ENCODE peak calls at places on chromosomes 11 and 22, in six cellular contexts. U, E, H, C, T and M are unnamed samples.

GRCh38 chr11:75495749-75496641 is 29.7 kb downstream of the GDPD5 start:
- DNase-seq in U (no peak), E (no peak), H (no peak), C (no peak), T (no peak), M (no peak)

GRCh38 chr11:78419327-78419726 is 1.7 kb upstream of the GAB2 start:
- DNase-seq in U (peak), E (peak), H (peak), C (no peak), T (peak), M (peak)

GRCh38 chr11:58178444-58178843 is 10.4 kb upstream of the OR9Q2 start:
- DNase-seq in U (no peak), E (no peak), H (no peak), C (no peak), T (no peak), M (no peak)

GRCh38 chr11:124676386-124676785 is 2.7 kb downstream of the SPA17 start:
- DNase-seq in U (peak), E (peak), H (peak), C (no peak), T (peak), M (peak)

GRCh38 chr11:8263769-8264410 is at the start of gene LMO1:
- DNase-seq in U (peak), E (peak), H (peak), C (peak), T (peak), M (peak)

GRCh38 chr22:44526431-44527115 is 28.5 kb upstream of the RTL6 start:
- DNase-seq in U (no peak), E (no peak), H (no peak), C (no peak), T (no peak), M (no peak)

GRCh38 chr11:92671081-92671480 is 298.4 kb upstream of the MTNR1B start:
- DNase-seq in U (no peak), E (no peak), H (no peak), C (no peak), T (no peak), M (no peak)

GRCh38 chr11:44726278-44727113 is at the start of gene TSPAN18:
- DNase-seq in U (peak), E (no peak), H (no peak), C (peak), T (no peak), M (peak)

GRCh38 chr22:26669060-26669481 is 11.7 kb downstream of the MIAT start:
- DNase-seq in U (no peak), E (peak), H (peak), C (no peak), T (peak), M (peak)

GRCh38 chr11:2304156-2305139 is 2.6 kb downstream of the TSPAN32 start:
- DNase-seq in U (no peak), E (no peak), H (peak), C (peak), T (peak), M (no peak)

GRCh38 chr22:27771637-27772369 is 29.8 kb downstream of the MN1 start:
- DNase-seq in U (no peak), E (no peak), H (no peak), C (no peak), T (no peak), M (no peak)

GRCh38 chr11:8818421-8818820 is 92.6 kb upstream of the AKIP1 start:
- DNase-seq in U (no peak), E (no peak), H (no peak), C (no peak), T (no peak), M (no peak)

GRCh38 chr11:19400296-19400695 is 159.6 kb upstream of the E2F8 start:
- DNase-seq in U (no peak), E (no peak), H (no peak), C (no peak), T (no peak), M (no peak)

GRCh38 chr22:45552580-45553332 is 50.1 kb downstream of the FBLN1 start:
- DNase-seq in U (peak), E (peak), H (peak), C (no peak), T (peak), M (peak)

GRCh38 chr11:11989774-11990744 is 18.4 kb downstream of the DKK3 start:
- DNase-seq in U (no peak), E (no peak), H (peak), C (no peak), T (peak), M (peak)
- H3K4me3 ChIP-seq in U (no peak), E (no peak), H (no peak), C (no peak), T (no peak), M (no peak)

GRCh38 chr22:43516996-43517635 is 105.3 kb downstream of the MPPED1 start:
- DNase-seq in U (no peak), E (no peak), H (no peak), C (no peak), T (no peak), M (no peak)

GRCh38 chr22:43516386-43516785 is 104.6 kb downstream of the MPPED1 start:
- DNase-seq in U (no peak), E (no peak), H (no peak), C (no peak), T (no peak), M (no peak)

GRCh38 chr22:43514476-43515157 is 102.8 kb downstream of the MPPED1 start:
- DNase-seq in U (no peak), E (no peak), H (no peak), C (no peak), T (no peak), M (no peak)

GRCh38 chr22:43515411-43515810 is 103.6 kb downstream of the MPPED1 start:
- DNase-seq in U (no peak), E (no peak), H (no peak), C (no peak), T (no peak), M (no peak)

GRCh38 chr22:43515902-43516301 is 104.1 kb downstream of the MPPED1 start:
- DNase-seq in U (no peak), E (no peak), H (no peak), C (no peak), T (no peak), M (no peak)
- TF ChIP-seq CTCF in U (no peak), E (no peak), H (no peak), C (no peak), T (no peak), M (no peak)

GRCh38 chr22:19759459-19759993 is 1.1 kb upstream of the TBX1 start:
- DNase-seq in U (no peak), E (no peak), H (no peak), C (no peak), T (no peak), M (peak)

GRCh38 chr22:19758896-19759458 is 1.6 kb upstream of the TBX1 start:
- DNase-seq in U (no peak), E (no peak), H (no peak), C (no peak), T (no peak), M (no peak)

GRCh38 chr22:19761022-19761499 is 483 bp downstream of the TBX1 start:
- DNase-seq in U (no peak), E (no peak), H (no peak), C (no peak), T (no peak), M (no peak)

GRCh38 chr22:19760652-19761002 is at the start of gene TBX1:
- DNase-seq in U (no peak), E (no peak), H (no peak), C (no peak), T (no peak), M (peak)

GRCh38 chr22:19759994-19760651 is 455 bp upstream of the TBX1 start:
- DNase-seq in U (no peak), E (no peak), H (no peak), C (no peak), T (no peak), M (peak)
- H3K4me3 ChIP-seq in U (no peak), E (no peak), H (no peak), C (peak), T (peak), M (no peak)

GRCh38 chr11:64148200-64148916 is 17.6 kb downstream of the MACROD1 start:
- DNase-seq in U (peak), E (peak), H (peak), C (peak), T (peak), M (peak)
- TF ChIP-seq CTCF in U (peak), E (peak), H (peak), C (peak), T (peak), M (peak)

GRCh38 chr11:67351275-67352005 is 1.9 kb downstream of the POLD4 start:
- DNase-seq in U (peak), E (no peak), H (peak), C (peak), T (peak), M (peak)
- H3K4me3 ChIP-seq in U (peak), E (no peak), H (no peak), C (no peak), T (peak), M (no peak)

GRCh38 chr11:28526406-28526751 is 418.2 kb downstream of the METTL15 start:
- DNase-seq in U (no peak), E (no peak), H (peak), C (no peak), T (peak), M (peak)
- TF ChIP-seq CTCF in U (no peak), E (no peak), H (no peak), C (no peak), T (no peak), M (no peak)

DNA sequence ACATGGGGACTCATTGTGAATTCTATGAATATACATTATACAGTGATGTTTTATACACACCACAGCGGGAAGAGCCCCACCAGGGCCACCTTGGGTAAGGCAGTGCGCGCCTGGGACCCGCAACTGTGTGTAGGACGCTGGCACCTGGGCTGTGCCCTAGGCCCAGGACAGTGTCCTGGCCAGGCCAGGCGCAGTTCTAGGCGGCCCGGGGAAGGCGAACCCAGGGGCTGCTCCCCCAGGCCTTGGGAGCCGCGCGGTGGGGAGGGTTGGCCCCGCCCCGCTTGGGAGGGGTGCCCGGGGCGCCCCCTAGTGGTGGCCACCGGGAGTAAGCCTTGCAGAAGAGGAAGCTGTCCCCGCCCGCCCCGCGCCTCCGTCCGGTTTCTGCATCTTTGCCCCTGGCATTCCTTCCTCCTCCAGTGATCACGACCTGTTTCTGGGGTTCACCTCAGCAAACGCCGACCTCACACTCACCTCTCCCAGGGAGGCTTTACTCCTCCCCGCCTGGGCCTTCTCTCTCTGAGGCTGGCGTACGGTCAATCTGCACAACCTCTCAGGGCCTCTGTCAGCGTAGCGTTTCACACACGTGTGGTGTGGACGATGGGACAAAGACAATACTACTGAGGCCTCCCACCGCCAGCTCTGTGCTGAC is 9.5 kb upstream of the EHD1 start:
- DNase-seq in U (peak), E (peak), H (peak), C (peak), T (peak), M (peak)
- H3K4me3 ChIP-seq in U (peak), E (peak), H (no peak), C (peak), T (peak), M (no peak)

DNA sequence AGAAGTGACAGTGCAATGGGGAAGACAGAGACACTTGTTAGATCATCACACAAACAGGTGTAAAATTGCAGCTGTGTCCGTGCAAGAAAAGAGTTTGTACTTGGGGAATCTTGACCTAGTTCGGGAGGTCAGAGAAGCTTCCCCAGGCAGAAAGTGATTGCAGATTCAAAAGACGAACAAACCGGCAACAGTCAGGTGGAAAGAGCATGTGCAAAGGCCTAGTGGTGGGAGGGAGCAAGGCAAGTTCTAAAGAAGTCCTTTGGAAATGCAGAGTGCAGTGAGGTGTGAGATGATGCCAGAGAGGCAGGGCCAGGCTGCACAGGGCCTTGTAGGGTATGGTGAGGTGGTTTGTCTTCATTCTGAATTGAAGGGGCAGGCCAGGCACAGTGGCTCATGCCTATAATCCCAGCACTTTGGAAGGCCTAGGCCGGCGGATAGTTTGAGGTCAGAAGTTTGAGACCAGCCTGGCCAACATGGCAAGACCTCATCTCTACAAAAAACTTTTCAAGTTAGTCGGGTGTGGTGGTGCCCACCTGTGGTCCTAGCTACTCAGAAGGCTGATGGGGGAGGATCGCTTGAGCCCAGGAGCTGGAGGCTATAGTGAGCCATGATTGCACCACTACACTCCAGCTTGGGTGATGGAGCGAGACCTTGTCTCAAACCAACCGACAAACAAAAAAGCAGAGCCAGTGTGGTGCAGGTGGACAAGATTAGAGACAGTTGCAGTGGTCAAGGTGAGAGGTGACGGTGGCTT is 1.9 kb upstream of the ESS2 start:
- DNase-seq in U (no peak), E (no peak), H (no peak), C (no peak), T (no peak), M (no peak)
- TF ChIP-seq CTCF in U (no peak), E (no peak), H (no peak), C (no peak), T (no peak), M (no peak)